ENCODE peak calls at places on chromosome 17, in four cellular contexts. F is sigmoid colon, D is brain microvascular endothelial cell, H is fibroblast of lung. O is an unnamed sample.

GRCh38 chr17:11293480-11293879 is 52.5 kb downstream of the SHISA6 start:
- DNase-seq in F (no peak), D (no peak), H (no peak), O (no peak)

GRCh38 chr17:45137561-45138305 is 2.2 kb downstream of the ACBD4 start:
- DNase-seq in F (no peak), D (no peak), H (no peak), O (no peak)

GRCh38 chr17:82013341-82013740 is 9.3 kb downstream of the CENPX start:
- DNase-seq in F (peak; percentile 91), D (no peak), H (no peak), O (no peak)

GRCh38 chr17:65121916-65122821 is 15.0 kb upstream of the RGS9 start:
- DNase-seq in F (no peak), D (no peak), H (no peak), O (peak; percentile 70)

GRCh38 chr17:43609613-43610385 is 51.9 kb downstream of the MEOX1 start:
- DNase-seq in F (no peak), D (no peak), H (no peak), O (no peak)

GRCh38 chr17:72122668-72123495 is 2.1 kb downstream of the SOX9 start:
- DNase-seq in F (peak; percentile 70), D (no peak), H (peak; percentile 74), O (no peak)

GRCh38 chr17:1764274-1764673 is 2.4 kb downstream of the SERPINF1 start:
- DNase-seq in F (peak; percentile 93), D (peak; percentile 74), H (peak; percentile 83), O (peak; percentile 82)

GRCh38 chr17:42928714-42929496 is 28.3 kb downstream of the G6PC1 start:
- DNase-seq in F (peak; percentile 69), D (peak; percentile 85), H (peak; percentile 82), O (peak; percentile 86)

GRCh38 chr17:69358688-69359596 is 32.0 kb upstream of the ABCA5 start:
- DNase-seq in F (no peak), D (no peak), H (no peak), O (no peak)

GRCh38 chr17:64657610-64658125 is 4.4 kb downstream of the SMURF2 start:
- DNase-seq in F (no peak), D (no peak), H (no peak), O (no peak)

GRCh38 chr17:82354804-82355308 is 4.2 kb upstream of the TEX19 start:
- DNase-seq in F (no peak), D (no peak), H (no peak), O (no peak)

GRCh38 chr17:74528491-74529199 is 2.6 kb downstream of the CD300LB start:
- DNase-seq in F (peak; percentile 66), D (no peak), H (no peak), O (no peak)

DNA sequence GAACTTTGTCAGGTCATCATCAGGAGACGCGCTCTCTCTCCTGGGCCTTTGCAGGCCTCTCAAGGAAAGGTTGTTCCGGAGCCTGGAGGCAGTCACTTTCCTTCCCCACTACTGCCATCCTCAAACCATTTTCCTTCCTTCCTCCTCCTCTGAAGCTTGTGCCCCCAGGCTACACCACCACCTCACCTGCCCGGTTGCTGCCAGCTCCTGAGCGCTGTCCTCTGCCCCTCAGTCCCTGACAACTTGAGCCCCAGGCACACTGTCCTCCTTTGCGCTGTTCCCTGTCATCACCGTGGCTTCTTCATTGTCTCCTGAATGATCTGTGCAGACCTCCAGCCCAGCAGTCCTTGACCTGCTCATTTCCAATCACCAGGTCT is 18.9 kb downstream of the CDRT4 start:
- DNase-seq in F (peak; percentile 46), D (no peak), H (no peak), O (no peak)
- H3K4me3 ChIP-seq in F (no peak overlapping the region), D (no peak overlapping the region), H (no peak overlapping the region), O (no peak overlapping the region)

DNA sequence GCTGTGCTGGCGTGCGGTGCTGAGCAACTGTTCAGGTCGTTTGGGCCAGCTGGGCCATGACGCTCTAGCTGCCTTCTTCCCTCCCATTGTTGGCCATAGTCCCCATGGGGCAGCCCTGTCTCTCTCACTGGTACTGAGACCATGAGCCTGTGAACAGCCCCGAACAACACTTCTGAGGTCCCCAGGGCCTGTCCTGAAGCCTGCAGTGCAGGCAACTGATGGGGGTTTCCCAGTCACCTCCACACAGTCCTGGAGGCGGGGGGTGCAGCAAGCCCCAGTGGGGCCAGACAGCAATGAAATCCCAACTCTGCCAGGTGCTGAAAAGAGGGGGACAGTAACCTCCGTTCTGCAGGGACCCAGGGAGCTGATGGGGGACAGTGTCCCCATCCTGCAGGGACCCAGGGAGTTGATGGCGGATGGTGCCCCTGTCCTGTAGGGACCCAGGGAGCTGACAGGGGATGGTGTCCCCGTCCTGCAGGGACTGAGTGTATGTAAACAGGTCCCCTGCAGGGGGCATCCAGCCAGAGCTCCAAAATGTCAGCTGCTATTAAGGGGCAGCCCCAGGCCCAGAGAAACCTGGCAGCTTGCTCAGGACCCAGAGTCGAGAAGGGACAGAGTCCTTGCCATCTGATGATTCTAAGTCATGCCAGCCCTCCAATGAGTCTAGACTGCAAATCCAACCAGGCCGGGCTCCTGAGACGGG is 30.4 kb downstream of the ENGASE start:
- DNase-seq in F (no peak), D (no peak), H (no peak), O (no peak)
- TF ChIP-seq CTCF in F (no peak), D (no peak), H (no peak), O (no peak)

GRCh38 chr17:37111329-37111728 is 162.6 kb downstream of the AATF start:
- DNase-seq in F (no peak), D (no peak), H (no peak), O (no peak)
- H3K36me3 ChIP-seq in F (no peaks in the 10 kb centered on the region), D (peaks cover 30% of the 10 kb centered on the region), H (peaks cover 8% of the 10 kb centered on the region), O (peaks cover 15% of the 10 kb centered on the region)

DNA sequence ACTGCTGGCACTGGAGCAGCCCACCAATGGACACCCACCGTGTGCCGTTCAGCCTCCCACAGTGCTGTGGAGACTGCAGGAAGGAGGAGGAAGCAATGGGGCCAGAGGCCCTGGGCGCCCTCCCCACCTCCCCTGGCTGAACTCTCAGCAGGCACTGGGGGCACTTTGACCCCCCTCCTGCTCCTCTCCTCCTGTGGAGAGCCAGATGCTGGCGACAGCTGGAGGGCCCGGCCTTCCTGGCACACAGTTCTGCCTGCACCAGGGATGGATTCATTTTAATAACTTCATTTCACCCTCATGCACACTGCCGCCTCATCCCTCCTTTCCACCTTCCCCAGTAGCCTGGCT is 5.9 kb downstream of the NXPH3 start:
- DNase-seq in F (no peak), D (no peak), H (no peak), O (no peak)
- H3K4me3 ChIP-seq in F (no peak overlapping the region), D (no peak overlapping the region), H (no peak overlapping the region), O (no peak overlapping the region)

GRCh38 chr17:6019959-6020358 is 50.2 kb upstream of the WSCD1 start:
- DNase-seq in F (no peak), D (no peak), H (no peak), O (no peak)
- TF ChIP-seq CTCF in F (no peak), D (no peak), H (no peak), O (no peak)

DNA sequence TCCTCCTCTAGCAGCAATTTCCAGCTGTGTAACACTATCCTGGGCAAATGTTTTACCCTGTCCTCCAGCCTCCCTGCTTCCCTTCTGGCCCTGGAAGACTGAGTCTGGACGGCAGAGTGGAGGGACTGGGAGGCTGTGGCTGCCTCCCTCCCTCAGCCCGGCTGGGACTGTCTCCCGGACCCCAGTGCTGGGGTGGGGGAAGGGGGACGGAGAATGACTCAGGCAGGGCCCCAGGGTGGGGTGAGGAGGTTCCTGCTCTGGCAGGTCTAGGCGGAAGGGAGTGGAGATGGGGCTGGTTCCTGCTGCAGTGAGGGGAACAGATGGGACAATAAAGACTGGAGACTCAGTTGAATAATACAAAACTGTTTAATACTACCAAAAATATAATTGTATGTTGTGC is 2.1 kb downstream of the SOX15 start:
- DNase-seq in F (peak; percentile 80), D (no peak), H (peak; percentile 54), O (peak; percentile 75)
- H3K36me3 ChIP-seq in F (peaks cover 21% of the 10 kb centered on the region), D (peaks cover 30% of the 10 kb centered on the region), H (peaks cover 23% of the 10 kb centered on the region), O (peaks cover 17% of the 10 kb centered on the region)

DNA sequence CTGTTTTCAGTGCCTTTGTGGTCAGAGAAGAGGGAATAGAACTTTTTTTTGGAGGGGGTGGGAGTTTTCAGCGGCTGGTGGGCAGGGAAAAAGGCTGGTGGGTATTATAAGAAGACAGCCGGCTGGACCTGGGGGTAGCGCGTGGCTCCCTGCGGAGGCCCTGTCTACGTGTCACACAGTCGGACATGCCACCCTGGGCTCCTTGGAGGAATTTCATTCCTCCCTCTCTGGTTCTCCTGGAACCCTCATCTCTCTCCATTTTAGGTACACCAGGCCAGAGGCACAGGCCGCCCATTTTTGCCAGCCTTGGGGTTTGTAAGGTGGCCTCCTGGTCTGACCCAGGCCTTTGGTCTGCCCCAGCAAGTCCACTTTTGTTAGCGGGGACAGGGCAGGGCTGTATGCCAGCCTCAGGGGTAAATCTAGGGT is 908 bp downstream of the FKBP10 start:
- DNase-seq in F (no peak), D (no peak), H (no peak), O (no peak)
- H3K4me3 ChIP-seq in F (peak overlapping the region; percentile 88), D (peak overlapping the region; percentile 85), H (peak overlapping the region; percentile 91), O (peak overlapping the region; percentile 57)

GRCh38 chr17:37133131-37133530 is 184.4 kb downstream of the AATF start:
- DNase-seq in F (no peak), D (no peak), H (no peak), O (no peak)

GRCh38 chr17:37134050-37134449 is 185.3 kb downstream of the AATF start:
- DNase-seq in F (no peak), D (peak; percentile 12), H (no peak), O (no peak)

GRCh38 chr17:37137906-37138413 is 189.2 kb downstream of the AATF start:
- DNase-seq in F (no peak), D (no peak), H (no peak), O (no peak)

GRCh38 chr17:37137070-37137610 is 188.4 kb downstream of the AATF start:
- DNase-seq in F (no peak), D (no peak), H (no peak), O (no peak)

GRCh38 chr17:37135581-37135980 is 186.8 kb downstream of the AATF start:
- DNase-seq in F (no peak), D (no peak), H (no peak), O (no peak)
- TF ChIP-seq CTCF in F (no peak), D (no peak), H (no peak), O (no peak)

GRCh38 chr17:7348478-7349242 is 3.3 kb upstream of the KCTD11 start:
- DNase-seq in F (no peak), D (no peak), H (peak; percentile 47), O (peak; percentile 46)
- H3K36me3 ChIP-seq in F (no peaks in the 10 kb centered on the region), D (no peaks in the 10 kb centered on the region), H (no peaks in the 10 kb centered on the region), O (no peaks in the 10 kb centered on the region)

O was measured in bronchial epithelial cell.